ENCODE peak calls at places on chromosome X, in six cellular contexts. F is fibroblast of mammary gland, T is left ventricle myocardium inferior, W is lower leg skin, H is fibroblast of lung, Z is colonic mucosa. C is an unnamed sample.

GRCh38 chrX:66872771-66873170 is 233.9 kb upstream of the EDA2R start:
- DNase-seq in F (no peak), T (no peak), W (no peak), H (no peak), Z (no peak), C (no peak)

GRCh38 chrX:152037183-152037582 is 62.7 kb upstream of the GABRE start:
- DNase-seq in F (no peak), T (no peak), W (no peak), H (no peak), Z (no peak), C (no peak)

GRCh38 chrX:54950730-54951375 is 30.2 kb downstream of the TRO start:
- DNase-seq in F (no peak), T (no peak), W (no peak), H (no peak), Z (no peak), C (no peak)

GRCh38 chrX:54615109-54615508 is 85.1 kb downstream of the GNL3L start:
- DNase-seq in F (no peak), T (no peak), W (no peak), H (no peak), Z (no peak), C (no peak)

GRCh38 chrX:120775959-120776358 is 99.7 kb downstream of the CT47B1 start:
- DNase-seq in F (no peak), T (no peak), W (no peak), H (no peak), Z (no peak), C (no peak)

GRCh38 chrX:129718701-129719100 is 20.1 kb upstream of the XPNPEP2 start:
- DNase-seq in F (no peak), T (no peak), W (peak; percentile 45), H (no peak), Z (no peak), C (no peak)

GRCh38 chrX:2242980-2243379 is 257.8 kb downstream of the DHRSX start:
- DNase-seq in F (no peak), T (no peak), W (no peak), H (no peak), Z (no peak), C (no peak)

GRCh38 chrX:39133971-39134370 is 332.7 kb downstream of the MID1IP1 start:
- DNase-seq in F (no peak), T (no peak), W (no peak), H (no peak), Z (no peak), C (no peak)

GRCh38 chrX:148380614-148381561 is 119.5 kb upstream of the AFF2 start:
- DNase-seq in F (no peak), T (no peak), W (no peak), H (peak; percentile 32), Z (no peak), C (peak; percentile 26)

GRCh38 chrX:19846995-19847790 is 40.2 kb downstream of the SH3KBP1 start:
- DNase-seq in F (peak; percentile 87), T (peak; percentile 23), W (peak; percentile 87), H (peak; percentile 87), Z (no peak), C (no peak)

GRCh38 chrX:154312116-154312515 is 16.5 kb downstream of the TKTL1 start:
- DNase-seq in F (no peak), T (no peak), W (no peak), H (no peak), Z (no peak), C (no peak)

GRCh38 chrX:112844250-112844649 is 3.6 kb upstream of the AMOT start:
- DNase-seq in F (no peak), T (no peak), W (no peak), H (peak; percentile 53), Z (no peak), C (no peak)

GRCh38 chrX:130415201-130415600 is 13.4 kb downstream of the RBMX2 start:
- DNase-seq in F (no peak), T (no peak), W (no peak), H (no peak), Z (no peak), C (no peak)

GRCh38 chrX:71815121-71815905 is 52.2 kb downstream of the CXorf49B start:
- DNase-seq in F (no peak), T (no peak), W (peak; percentile 64), H (no peak), Z (no peak), C (no peak)

GRCh38 chrX:50067435-50068292 is 133.1 kb downstream of the AKAP4 start:
- DNase-seq in F (peak; percentile 36), T (no peak), W (no peak), H (peak; percentile 37), Z (peak; percentile 57), C (no peak)

GRCh38 chrX:38672646-38673045 is 111.3 kb downstream of the TSPAN7 start:
- DNase-seq in F (no peak), T (no peak), W (no peak), H (no peak), Z (no peak), C (no peak)

GRCh38 chrX:127300511-127300910 is 481.0 kb downstream of the PRR32 start:
- DNase-seq in F (no peak), T (no peak), W (no peak), H (no peak), Z (no peak), C (no peak)

GRCh38 chrX:28876901-28877300 is 289.7 kb downstream of the IL1RAPL1 start:
- DNase-seq in F (no peak), T (no peak), W (no peak), H (no peak), Z (no peak), C (no peak)

GRCh38 chrX:119757979-119758681 is at the start of gene SOWAHD:
- DNase-seq in F (no peak), T (peak; percentile 38), W (no peak), H (no peak), Z (peak; percentile 78), C (peak; percentile 49)

GRCh38 chrX:17206584-17206983 is 168.4 kb upstream of the NHS start:
- DNase-seq in F (no peak), T (no peak), W (no peak), H (no peak), Z (no peak), C (no peak)

GRCh38 chrX:42242044-42242443 is 318.7 kb upstream of the CASK start:
- DNase-seq in F (no peak), T (no peak), W (no peak), H (no peak), Z (no peak), C (no peak)

GRCh38 chrX:109347618-109348017 is 134.3 kb downstream of the GUCY2F start:
- DNase-seq in F (peak; percentile 39), T (no peak), W (no peak), H (peak; percentile 74), Z (no peak), C (no peak)

GRCh38 chrX:130253916-130254315 is 14.8 kb downstream of the ZNF280C start:
- DNase-seq in F (no peak), T (no peak), W (no peak), H (no peak), Z (no peak), C (no peak)

GRCh38 chrX:14291626-14292025 is 237.7 kb upstream of the GLRA2 start:
- DNase-seq in F (no peak), T (no peak), W (no peak), H (no peak), Z (no peak), C (no peak)

DNA sequence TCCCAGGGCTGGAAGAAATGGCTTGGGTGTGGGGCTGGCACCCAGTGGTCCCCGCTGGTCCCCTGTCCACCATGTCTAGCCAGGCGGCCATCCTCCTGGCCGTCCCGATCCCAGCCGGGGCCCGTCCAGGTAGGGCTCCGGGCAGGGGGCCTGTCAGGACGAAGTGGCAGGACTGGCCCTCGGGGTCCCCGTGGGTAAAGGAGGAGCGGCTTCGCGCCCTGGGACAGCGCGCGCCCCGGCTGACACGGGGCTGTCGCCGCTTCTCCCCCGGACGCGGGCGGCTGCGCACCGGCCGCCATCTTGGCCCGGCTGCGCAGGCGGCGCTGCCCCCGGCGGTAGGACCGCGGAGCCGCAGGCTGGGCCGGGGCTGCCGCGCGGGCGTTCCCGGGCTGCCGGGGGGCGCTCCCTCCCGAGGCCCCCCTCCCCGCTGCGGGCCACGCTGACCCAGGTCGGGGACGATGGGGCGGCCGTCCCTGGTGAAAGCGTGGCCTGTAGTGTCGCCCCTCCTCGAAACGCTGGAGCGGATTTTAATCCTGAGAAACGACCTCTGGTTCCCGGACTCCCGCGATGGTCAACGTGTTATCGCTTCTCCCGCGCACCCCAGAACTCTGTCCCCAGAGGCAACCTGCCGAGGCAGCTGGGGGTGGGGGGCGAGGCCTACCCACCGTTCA is 60.4 kb upstream of the BCOR start:
- DNase-seq in F (no peak), T (no peak), W (no peak), H (no peak), Z (no peak), C (peak; percentile 79)
- TF ChIP-seq CTCF in F (no peak), T (peak; percentile 64), W (no peak), H (no peak), Z (no peak), C (peak; percentile 30)

GRCh38 chrX:101260435-101260834 is 30.7 kb downstream of the TAF7L start:
- DNase-seq in F (peak; percentile 25), T (no peak), W (no peak), H (no peak), Z (no peak), C (peak; percentile 18)
- TF ChIP-seq CTCF in F (peak; percentile 39), T (no peak), W (no peak), H (peak; percentile 42), Z (no peak), C (peak; percentile 7)

DNA sequence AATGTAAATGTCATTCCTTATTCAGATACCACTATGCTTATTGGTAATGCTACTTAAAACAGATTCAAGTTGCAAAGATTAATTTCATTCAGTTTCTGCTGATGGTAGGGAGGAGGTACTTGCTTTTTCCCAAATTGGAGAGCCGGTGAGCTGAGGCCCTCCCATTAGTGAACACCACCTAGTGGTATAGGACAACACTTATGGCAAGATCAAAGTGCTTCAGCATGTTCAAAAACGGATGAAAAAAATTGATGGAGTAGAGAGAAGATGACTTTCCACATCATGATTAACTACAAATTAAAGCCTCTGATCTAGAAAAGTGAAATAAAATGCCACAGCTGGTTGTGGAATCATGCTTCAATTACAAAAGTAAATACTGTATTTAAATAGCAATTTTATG is 112.9 kb downstream of the MBNL3 start:
- DNase-seq in F (peak; percentile 12), T (no peak), W (no peak), H (no peak), Z (no peak), C (no peak)
- TF ChIP-seq CTCF in F (peak; percentile 35), T (no peak), W (no peak), H (peak; percentile 24), Z (no peak), C (no peak)

DNA sequence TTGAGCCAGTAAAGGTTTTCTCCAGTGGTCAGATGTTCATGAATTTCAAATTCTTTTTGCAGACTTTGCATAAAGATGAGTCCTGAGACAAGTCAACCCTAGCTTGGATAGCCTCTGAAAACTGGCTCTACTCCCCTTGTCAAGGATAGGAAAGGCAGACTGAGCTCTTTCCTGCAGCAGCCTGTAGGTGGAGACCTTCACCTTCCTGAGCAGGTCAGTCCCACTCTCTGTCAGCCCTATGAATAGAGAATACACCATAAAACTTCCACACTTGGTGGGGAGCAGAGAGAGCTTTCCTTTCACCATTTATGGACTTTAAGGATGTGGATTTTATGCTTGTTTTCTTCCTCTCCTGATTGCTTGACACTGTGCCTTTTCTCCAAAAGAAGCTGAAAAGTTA is 41.9 kb downstream of the PCDH19 start:
- DNase-seq in F (peak; percentile 6), T (no peak), W (no peak), H (no peak), Z (no peak), C (peak; percentile 11)
- TF ChIP-seq CTCF in F (peak; percentile 43), T (peak; percentile 35), W (no peak), H (no peak), Z (peak; percentile 22), C (no peak)